ENCODE peak calls at places on chromosomes 2 and 18, in four cellular contexts. M is C1 segment of cervical spinal cord, G is K562, B is AML-193. W is an unnamed sample.
A peak's percentile ranks its signal among the peaks of the same experiment; 100 is the strongest.

GRCh38 chr2:147511491-147511948 is 333.3 kb upstream of the ACVR2A start:
- DNase-seq in M (peak; percentile 3), G (no peak), B (no peak), W (no peak)

GRCh38 chr2:222604749-222605515 is 51.0 kb downstream of the FARSB start:
- DNase-seq in M (no peak), G (no peak), B (no peak), W (no peak)

GRCh38 chr2:211930331-211930730 is 608.3 kb downstream of the ERBB4 start:
- DNase-seq in M (no peak), G (no peak), B (no peak), W (no peak)

GRCh38 chr2:96537066-96537733 is 648 bp downstream of the ARID5A start:
- DNase-seq in M (peak; percentile 74), G (peak; percentile 43), B (peak; percentile 97), W (no peak)

GRCh38 chr2:30641765-30642341 is 165.4 kb downstream of the CAPN13 start:
- DNase-seq in M (no peak), G (no peak), B (no peak), W (no peak)

GRCh38 chr2:12764075-12764722 is 47.5 kb downstream of the TRIB2 start:
- DNase-seq in M (no peak), G (no peak), B (no peak), W (no peak)

GRCh38 chr18:9506046-9506792 is 30.9 kb downstream of the RALBP1 start:
- DNase-seq in M (no peak), G (no peak), B (no peak), W (no peak)

GRCh38 chr2:95530734-95531133 is 46.2 kb upstream of the TRIM43B start:
- DNase-seq in M (no peak), G (no peak), B (no peak), W (no peak)

GRCh38 chr2:55595536-55595935 is 21.9 kb downstream of the PPP4R3B start:
- DNase-seq in M (no peak), G (no peak), B (no peak), W (no peak)

GRCh38 chr18:5197032-5197434 is at the start of gene AKAIN1:
- DNase-seq in M (peak; percentile 24), G (peak; percentile 71), B (no peak), W (no peak)

GRCh38 chr2:24411488-24412146 is 51.3 kb upstream of the ITSN2 start:
- DNase-seq in M (no peak), G (no peak), B (no peak), W (no peak)

GRCh38 chr2:171479154-171479814 is 43.0 kb upstream of the CYBRD1 start:
- DNase-seq in M (no peak), G (no peak), B (no peak), W (no peak)

GRCh38 chr2:174484573-174484972 is 2.3 kb downstream of the GPR155 start:
- DNase-seq in M (no peak), G (no peak), B (no peak), W (no peak)

GRCh38 chr2:121205321-121205942 is 79.6 kb downstream of the TFCP2L1 start:
- DNase-seq in M (no peak), G (peak; percentile 28), B (no peak), W (no peak)

GRCh38 chr2:164903944-164904343 is 51.4 kb downstream of the SLC38A11 start:
- DNase-seq in M (no peak), G (no peak), B (no peak), W (no peak)

GRCh38 chr18:6004683-6005082 is 109.4 kb upstream of the TMEM200C start:
- DNase-seq in M (no peak), G (no peak), B (no peak), W (no peak)

GRCh38 chr2:160209457-160209856 is 9.4 kb upstream of the ITGB6 start:
- DNase-seq in M (no peak), G (no peak), B (no peak), W (no peak)

GRCh38 chr18:9914584-9915290 is 921 bp downstream of the VAPA start:
- DNase-seq in M (peak; percentile 41), G (no peak), B (peak; percentile 51), W (peak; percentile 49)

GRCh38 chr2:85578243-85579180 is 1.1 kb downstream of the VAMP8 start:
- DNase-seq in M (peak; percentile 31), G (peak; percentile 57), B (peak; percentile 84), W (no peak)

GRCh38 chr2:222290691-222291484 is 7.9 kb downstream of the PAX3 start:
- DNase-seq in M (peak; percentile 72), G (no peak), B (no peak), W (no peak)

GRCh38 chr2:154849482-154849881 is 151.0 kb downstream of the KCNJ3 start:
- DNase-seq in M (no peak), G (no peak), B (no peak), W (no peak)

GRCh38 chr2:55048514-55048924 is 1.7 kb downstream of the RTN4 start:
- DNase-seq in M (no peak), G (peak; percentile 25), B (peak; percentile 50), W (peak; percentile 27)

GRCh38 chr2:51795248-51795888 is 763.4 kb upstream of the NRXN1 start:
- DNase-seq in M (no peak), G (no peak), B (peak; percentile 11), W (peak; percentile 28)

GRCh38 chr2:156322103-156322671 is 10.3 kb downstream of the NR4A2 start:
- DNase-seq in M (no peak), G (no peak), B (no peak), W (no peak)

GRCh38 chr18:56789004-56789888 is 138.1 kb downstream of the WDR7 start:
- DNase-seq in M (no peak), G (peak; percentile 30), B (no peak), W (peak; percentile 23)

GRCh38 chr18:75204978-75205759 is 3.8 kb downstream of the PTGR3 start:
- DNase-seq in M (no peak), G (no peak), B (no peak), W (no peak)